ENCODE peak calls at places on chromosome 15, in five cellular contexts. One of them, this sample, is unnamed.

GRCh38 chr15:57306944-57307411 is 69.3 kb upstream of the CGNL1 start:
- DNase-seq in Peyer's patch: no peak
- DNase-seq in A549: no peak
- DNase-seq in CD8-positive, alpha-beta T cell: no peak
- DNase-seq in body of pancreas: no peak
- DNase-seq in this sample: no peak

GRCh38 chr15:35439291-35439690 is 106.7 kb downstream of the DPH6 start:
- DNase-seq in Peyer's patch: no peak
- DNase-seq in A549: no peak
- DNase-seq in CD8-positive, alpha-beta T cell: no peak
- DNase-seq in body of pancreas: no peak
- DNase-seq in this sample: no peak

GRCh38 chr15:78102211-78102610 is 9.8 kb downstream of the SH2D7 start:
- DNase-seq in Peyer's patch: no peak
- DNase-seq in A549: no peak
- DNase-seq in CD8-positive, alpha-beta T cell: no peak
- DNase-seq in body of pancreas: no peak
- DNase-seq in this sample: no peak

GRCh38 chr15:58331562-58331902 is 100.3 kb upstream of the LIPC start:
- DNase-seq in Peyer's patch: no peak
- DNase-seq in A549: no peak
- DNase-seq in CD8-positive, alpha-beta T cell: no peak
- DNase-seq in body of pancreas: no peak
- DNase-seq in this sample: no peak

GRCh38 chr15:23616536-23616935 is 31.1 kb downstream of the MAGEL2 start:
- DNase-seq in Peyer's patch: no peak
- DNase-seq in A549: peak; percentile 63
- DNase-seq in CD8-positive, alpha-beta T cell: no peak
- DNase-seq in body of pancreas: no peak
- DNase-seq in this sample: no peak

GRCh38 chr15:92277776-92278175 is 115.9 kb upstream of the ST8SIA2 start:
- DNase-seq in Peyer's patch: no peak
- DNase-seq in A549: peak; percentile 48
- DNase-seq in CD8-positive, alpha-beta T cell: no peak
- DNase-seq in body of pancreas: peak; percentile 6
- DNase-seq in this sample: no peak

GRCh38 chr15:38455096-38455495 is 1.2 kb downstream of the FAM98B start:
- DNase-seq in Peyer's patch: no peak
- DNase-seq in A549: no peak
- DNase-seq in CD8-positive, alpha-beta T cell: no peak
- DNase-seq in body of pancreas: no peak
- DNase-seq in this sample: no peak

GRCh38 chr15:101201411-101202174 is 50.3 kb downstream of the CHSY1 start:
- DNase-seq in Peyer's patch: peak; percentile 44
- DNase-seq in A549: peak; percentile 93
- DNase-seq in CD8-positive, alpha-beta T cell: no peak
- DNase-seq in body of pancreas: peak; percentile 82
- DNase-seq in this sample: peak; percentile 78

GRCh38 chr15:89822951-89823701 is 8.5 kb upstream of the ANPEP start:
- DNase-seq in Peyer's patch: no peak
- DNase-seq in A549: no peak
- DNase-seq in CD8-positive, alpha-beta T cell: no peak
- DNase-seq in body of pancreas: peak; percentile 32
- DNase-seq in this sample: no peak

DNA sequence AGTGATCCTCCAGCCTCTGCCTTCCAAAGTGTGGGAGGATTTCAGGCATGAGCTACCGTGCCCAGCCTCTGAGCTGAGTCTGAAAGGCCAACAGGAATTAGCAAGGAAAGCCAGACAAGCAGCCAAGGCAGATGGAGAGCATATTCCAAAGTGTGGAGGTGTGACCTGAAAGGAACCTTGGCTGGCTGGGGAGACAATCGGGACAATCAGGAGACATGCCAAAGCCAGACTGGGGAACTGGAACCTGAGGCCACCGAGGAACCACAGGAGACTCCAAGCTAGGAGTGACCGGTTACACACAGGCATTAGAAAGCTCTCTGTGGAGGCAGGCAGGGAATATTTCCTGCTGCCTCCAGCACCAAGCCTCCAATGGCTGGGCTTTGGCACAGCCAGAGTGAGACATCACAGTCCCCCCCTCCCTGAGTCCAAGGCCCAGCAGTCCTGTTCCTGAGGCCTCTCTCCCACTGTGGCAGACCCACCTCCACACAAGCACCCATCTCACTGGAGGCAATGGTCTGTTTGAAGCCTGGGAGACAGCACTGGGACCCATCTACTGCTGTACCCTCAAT is 4.5 kb upstream of the C15orf39 start:
- DNase-seq in Peyer's patch: no peak
- DNase-seq in A549: no peak
- DNase-seq in CD8-positive, alpha-beta T cell: no peak
- DNase-seq in body of pancreas: no peak
- DNase-seq in this sample: no peak
- H3K27ac ChIP-seq in Peyer's patch: no peak overlapping the region
- H3K27ac ChIP-seq in A549: no peak overlapping the region
- H3K27ac ChIP-seq in CD8-positive, alpha-beta T cell: no peak overlapping the region
- H3K27ac ChIP-seq in body of pancreas: no peak overlapping the region
- H3K27ac ChIP-seq in this sample: no peak overlapping the region

DNA sequence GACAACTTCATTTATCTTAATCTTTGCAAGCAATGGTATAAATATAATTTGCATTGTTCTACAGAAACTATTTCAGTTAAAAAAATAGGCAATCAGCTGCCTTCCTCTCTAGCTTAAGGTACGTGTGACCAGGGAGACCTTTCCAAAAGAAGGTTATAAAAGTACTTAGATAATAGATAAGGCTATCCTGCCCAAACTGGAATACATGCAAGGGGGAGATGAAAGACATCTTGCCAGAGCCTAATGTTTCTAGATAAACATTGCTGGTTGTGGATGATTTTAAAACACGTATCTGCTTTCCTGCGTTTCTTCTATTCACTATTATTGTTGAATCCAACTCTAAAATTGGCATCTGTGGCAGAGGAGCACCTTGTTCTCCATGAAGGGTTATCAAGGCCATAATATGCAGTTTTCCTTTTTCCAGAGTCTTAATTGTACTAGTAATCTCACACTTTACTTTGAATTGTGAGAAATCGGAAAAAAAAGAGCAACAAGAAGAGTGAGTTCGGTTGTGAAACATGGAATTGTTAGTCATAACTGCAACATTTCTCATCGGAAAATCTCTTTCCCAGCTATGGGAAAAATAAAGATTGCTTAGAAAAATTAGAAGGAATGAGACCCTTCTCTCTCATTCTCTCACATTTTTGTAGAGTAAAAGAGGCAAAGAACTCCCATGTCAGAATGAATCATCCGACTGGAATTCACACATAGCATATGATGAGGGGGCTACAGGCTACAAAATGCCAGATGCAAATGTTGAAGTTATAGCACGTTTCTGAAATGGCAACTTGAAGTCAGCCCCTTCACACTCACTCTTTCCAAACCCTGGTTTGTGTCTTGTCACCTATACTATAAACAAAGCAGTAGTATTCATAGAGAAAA is 936.1 kb upstream of the NR2F2 start:
- DNase-seq in Peyer's patch: no peak
- DNase-seq in A549: no peak
- DNase-seq in CD8-positive, alpha-beta T cell: no peak
- DNase-seq in body of pancreas: no peak
- DNase-seq in this sample: no peak
- H3K27ac ChIP-seq in Peyer's patch: no peak overlapping the region
- H3K27ac ChIP-seq in A549: no peak overlapping the region
- H3K27ac ChIP-seq in CD8-positive, alpha-beta T cell: no peak overlapping the region
- H3K27ac ChIP-seq in body of pancreas: no peak overlapping the region
- H3K27ac ChIP-seq in this sample: no peak overlapping the region

DNA sequence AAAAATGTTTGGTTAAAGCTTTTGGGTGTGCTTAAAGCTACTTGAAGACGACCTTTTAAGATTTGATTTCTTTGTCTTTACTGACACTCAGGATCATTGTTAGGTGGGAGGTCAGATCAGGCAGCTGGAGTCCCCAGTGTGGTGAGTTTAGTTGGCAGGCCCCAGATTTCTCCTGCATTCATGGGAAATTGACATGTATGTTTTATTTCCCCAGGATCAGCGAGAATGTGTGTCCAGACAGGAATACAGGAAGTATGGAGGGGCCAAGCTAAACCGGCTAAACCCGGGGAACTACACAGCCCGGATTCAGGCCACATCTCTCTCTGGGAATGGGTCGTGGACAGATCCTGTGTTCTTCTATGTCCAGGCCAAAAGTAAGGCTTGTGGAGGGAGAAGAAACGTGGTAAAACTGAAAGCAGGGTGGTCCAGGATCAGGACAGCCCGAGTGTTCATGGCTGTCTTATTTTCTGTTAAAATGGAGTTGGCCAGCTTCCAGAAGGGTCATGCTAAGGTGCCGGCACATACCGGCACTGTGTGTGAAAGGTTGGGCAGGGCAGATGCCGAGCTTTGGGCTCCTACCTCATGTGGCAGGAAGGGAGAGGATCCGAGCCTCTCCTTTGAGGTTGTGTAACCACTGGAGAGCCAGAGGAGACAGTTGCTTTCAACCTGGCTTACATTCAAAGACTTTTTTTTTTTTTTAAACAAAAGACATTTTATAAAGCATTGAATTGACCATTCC is 83.1 kb downstream of the PGPEP1L start:
- DNase-seq in Peyer's patch: no peak
- DNase-seq in A549: no peak
- DNase-seq in CD8-positive, alpha-beta T cell: no peak
- DNase-seq in body of pancreas: no peak
- DNase-seq in this sample: no peak
- H3K27ac ChIP-seq in Peyer's patch: no peak overlapping the region
- H3K27ac ChIP-seq in A549: no peak overlapping the region
- H3K27ac ChIP-seq in CD8-positive, alpha-beta T cell: no peak overlapping the region
- H3K27ac ChIP-seq in body of pancreas: peak overlapping the region; percentile 74
- H3K27ac ChIP-seq in this sample: peak overlapping the region; percentile 52

GRCh38 chr15:74432968-74433591 is 678 bp downstream of the SEMA7A start:
- DNase-seq in Peyer's patch: no peak
- DNase-seq in A549: no peak
- DNase-seq in CD8-positive, alpha-beta T cell: no peak
- DNase-seq in body of pancreas: no peak
- DNase-seq in this sample: no peak
- H3K27ac ChIP-seq in Peyer's patch: peak overlapping the region; percentile 93
- H3K27ac ChIP-seq in A549: peak overlapping the region; percentile 60
- H3K27ac ChIP-seq in CD8-positive, alpha-beta T cell: peak overlapping the region; percentile 23
- H3K27ac ChIP-seq in body of pancreas: no peak overlapping the region
- H3K27ac ChIP-seq in this sample: peak overlapping the region; percentile 69

DNA sequence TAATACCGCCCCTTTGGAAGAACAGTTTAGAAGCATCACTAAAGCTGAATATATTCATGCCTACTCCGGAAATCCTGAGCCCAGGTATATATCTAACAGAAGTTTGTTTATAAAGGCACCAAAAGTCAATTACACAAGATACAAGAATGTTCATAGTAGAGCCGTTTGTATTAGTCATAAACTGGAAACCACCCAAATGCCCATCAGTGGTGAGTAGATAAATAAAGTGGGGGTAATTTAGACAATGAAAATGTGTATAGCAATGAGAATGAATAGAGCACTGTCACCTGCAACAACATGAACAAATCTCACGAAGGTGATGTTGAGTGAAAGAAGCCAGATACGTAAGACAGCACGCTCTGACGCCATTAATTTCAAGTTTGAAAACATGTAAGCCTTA is 68.3 kb upstream of the GLCE start:
- DNase-seq in Peyer's patch: no peak
- DNase-seq in A549: peak; percentile 82
- DNase-seq in CD8-positive, alpha-beta T cell: no peak
- DNase-seq in body of pancreas: no peak
- DNase-seq in this sample: peak; percentile 64
- H3K27ac ChIP-seq in Peyer's patch: no peak overlapping the region
- H3K27ac ChIP-seq in A549: peak overlapping the region; percentile 55
- H3K27ac ChIP-seq in CD8-positive, alpha-beta T cell: no peak overlapping the region
- H3K27ac ChIP-seq in body of pancreas: no peak overlapping the region
- H3K27ac ChIP-seq in this sample: no peak overlapping the region